ENCODE peak calls at places on chromosomes 5 and 9, in eight cellular contexts. One of them, this sample, is unnamed.

GRCh38 chr9:73038613-73039012 is 85.8 kb upstream of the ALDH1A1 start:
- DNase-seq in uterus: peak; percentile 68
- DNase-seq in A549: no peak
- DNase-seq in HCT116: no peak
- DNase-seq in tibial nerve: peak; percentile 39
- DNase-seq in right lobe of liver: peak; percentile 61
- DNase-seq in breast epithelium: peak; percentile 72
- DNase-seq in HepG2: no peak
- DNase-seq in this sample: no peak

GRCh38 chr9:118271331-118271730 is 567.1 kb downstream of the TLR4 start:
- DNase-seq in uterus: no peak
- DNase-seq in A549: no peak
- DNase-seq in HCT116: no peak
- DNase-seq in tibial nerve: no peak
- DNase-seq in right lobe of liver: no peak
- DNase-seq in breast epithelium: no peak
- DNase-seq in HepG2: no peak
- DNase-seq in this sample: no peak

GRCh38 chr9:134915046-134915930 is 2.4 kb downstream of the FCN1 start:
- DNase-seq in uterus: no peak
- DNase-seq in A549: no peak
- DNase-seq in HCT116: no peak
- DNase-seq in tibial nerve: no peak
- DNase-seq in right lobe of liver: no peak
- DNase-seq in breast epithelium: no peak
- DNase-seq in HepG2: no peak
- DNase-seq in this sample: no peak

GRCh38 chr5:62206150-62206829 is 99.7 kb upstream of the KIF2A start:
- DNase-seq in uterus: no peak
- DNase-seq in A549: peak; percentile 28
- DNase-seq in HCT116: peak; percentile 38
- DNase-seq in tibial nerve: no peak
- DNase-seq in right lobe of liver: no peak
- DNase-seq in breast epithelium: no peak
- DNase-seq in HepG2: peak; percentile 18
- DNase-seq in this sample: no peak

GRCh38 chr9:111994831-111995458 is 98.3 kb downstream of the UGCG start:
- DNase-seq in uterus: no peak
- DNase-seq in A549: no peak
- DNase-seq in HCT116: no peak
- DNase-seq in tibial nerve: no peak
- DNase-seq in right lobe of liver: no peak
- DNase-seq in breast epithelium: no peak
- DNase-seq in HepG2: no peak
- DNase-seq in this sample: no peak

GRCh38 chr5:136730426-136730825 is 365.1 kb upstream of the TRPC7 start:
- DNase-seq in uterus: no peak
- DNase-seq in A549: no peak
- DNase-seq in HCT116: no peak
- DNase-seq in tibial nerve: no peak
- DNase-seq in right lobe of liver: no peak
- DNase-seq in breast epithelium: no peak
- DNase-seq in HepG2: no peak
- DNase-seq in this sample: no peak

GRCh38 chr5:180816608-180817534 is 14.3 kb upstream of the MGAT1 start:
- DNase-seq in uterus: peak; percentile 70
- DNase-seq in A549: no peak
- DNase-seq in HCT116: no peak
- DNase-seq in tibial nerve: no peak
- DNase-seq in right lobe of liver: peak; percentile 67
- DNase-seq in breast epithelium: no peak
- DNase-seq in HepG2: no peak
- DNase-seq in this sample: no peak

GRCh38 chr5:179908528-179908927 is 831 bp upstream of the TBC1D9B start:
- DNase-seq in uterus: no peak
- DNase-seq in A549: no peak
- DNase-seq in HCT116: no peak
- DNase-seq in tibial nerve: no peak
- DNase-seq in right lobe of liver: no peak
- DNase-seq in breast epithelium: no peak
- DNase-seq in HepG2: peak; percentile 32
- DNase-seq in this sample: no peak

GRCh38 chr9:137705906-137706305 is 87.1 kb downstream of the EHMT1 start:
- DNase-seq in uterus: no peak
- DNase-seq in A549: no peak
- DNase-seq in HCT116: no peak
- DNase-seq in tibial nerve: no peak
- DNase-seq in right lobe of liver: no peak
- DNase-seq in breast epithelium: no peak
- DNase-seq in HepG2: no peak
- DNase-seq in this sample: no peak

GRCh38 chr5:88821161-88821560 is 61.8 kb downstream of the MEF2C start:
- DNase-seq in uterus: no peak
- DNase-seq in A549: no peak
- DNase-seq in HCT116: no peak
- DNase-seq in tibial nerve: no peak
- DNase-seq in right lobe of liver: no peak
- DNase-seq in breast epithelium: no peak
- DNase-seq in HepG2: no peak
- DNase-seq in this sample: no peak

GRCh38 chr5:88820581-88820980 is 62.4 kb downstream of the MEF2C start:
- DNase-seq in uterus: no peak
- DNase-seq in A549: no peak
- DNase-seq in HCT116: no peak
- DNase-seq in tibial nerve: no peak
- DNase-seq in right lobe of liver: no peak
- DNase-seq in breast epithelium: no peak
- DNase-seq in HepG2: no peak
- DNase-seq in this sample: no peak

GRCh38 chr5:88823201-88823600 is 59.8 kb downstream of the MEF2C start:
- DNase-seq in uterus: no peak
- DNase-seq in A549: no peak
- DNase-seq in HCT116: no peak
- DNase-seq in tibial nerve: no peak
- DNase-seq in right lobe of liver: no peak
- DNase-seq in breast epithelium: no peak
- DNase-seq in HepG2: no peak
- DNase-seq in this sample: no peak

GRCh38 chr5:88818296-88818695 is 64.7 kb downstream of the MEF2C start:
- DNase-seq in uterus: no peak
- DNase-seq in A549: no peak
- DNase-seq in HCT116: no peak
- DNase-seq in tibial nerve: no peak
- DNase-seq in right lobe of liver: no peak
- DNase-seq in breast epithelium: no peak
- DNase-seq in HepG2: no peak
- DNase-seq in this sample: no peak

DNA sequence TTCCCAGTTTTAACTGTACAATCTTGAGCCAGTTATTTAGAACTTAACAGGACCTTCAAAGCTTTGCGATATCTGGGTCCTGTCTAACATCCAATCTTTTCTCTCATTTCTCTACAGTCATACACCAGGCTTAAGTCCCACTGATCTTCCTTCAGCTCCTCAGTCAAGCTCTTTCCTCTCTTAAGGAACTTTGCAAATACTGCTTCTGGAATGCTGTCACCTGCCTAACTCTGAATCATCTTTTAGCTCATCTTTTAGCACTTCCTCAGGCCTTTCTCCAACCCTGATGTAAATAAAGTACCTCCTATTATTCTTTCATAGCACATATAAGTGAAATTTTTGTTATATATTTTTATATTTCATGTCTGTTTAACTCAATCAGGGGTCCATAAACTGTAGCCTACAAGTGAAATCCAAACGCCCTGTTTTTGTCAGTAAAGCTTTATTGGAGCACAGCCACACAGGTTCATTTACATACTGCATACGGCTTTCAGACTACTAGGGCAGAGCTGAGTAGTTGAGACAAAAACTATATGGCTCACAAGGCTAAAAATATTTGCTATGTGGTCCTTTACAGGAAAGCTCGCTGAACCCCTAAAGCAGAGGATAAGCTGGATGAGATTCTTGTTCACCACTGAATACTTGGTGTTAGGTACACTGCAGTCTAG is 63.5 kb downstream of the MEF2C start:
- DNase-seq in uterus: no peak
- DNase-seq in A549: no peak
- DNase-seq in HCT116: no peak
- DNase-seq in tibial nerve: no peak
- DNase-seq in right lobe of liver: no peak
- DNase-seq in breast epithelium: no peak
- DNase-seq in HepG2: no peak
- DNase-seq in this sample: no peak
- TF ChIP-seq POLR2A in uterus: no peak
- TF ChIP-seq POLR2A in A549: no peak
- TF ChIP-seq POLR2A in HCT116: no peak
- TF ChIP-seq POLR2A in tibial nerve: no peak
- TF ChIP-seq POLR2A in right lobe of liver: no peak
- TF ChIP-seq POLR2A in breast epithelium: no peak
- TF ChIP-seq POLR2A in HepG2: no peak
- TF ChIP-seq POLR2A in this sample: no peak

DNA sequence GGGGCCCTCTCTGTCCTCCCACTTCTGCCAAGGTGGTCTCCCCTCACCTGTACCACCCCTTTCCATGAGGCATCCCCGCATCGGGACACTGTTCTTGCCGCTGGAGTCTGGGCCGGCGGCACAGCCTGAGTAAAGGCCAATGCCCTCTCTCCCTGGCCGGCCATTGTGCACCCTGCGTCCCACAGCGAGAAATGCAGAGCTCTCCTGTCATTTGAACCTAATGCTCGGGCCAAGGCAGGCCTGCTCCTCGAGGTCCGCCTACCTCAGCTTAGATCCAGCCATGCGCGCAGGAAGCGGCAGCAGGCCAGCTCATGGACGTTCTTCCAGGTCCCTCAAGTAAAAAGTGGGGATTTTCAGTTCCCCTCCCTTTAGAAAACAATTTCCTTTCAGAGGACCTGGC is 135.0 kb downstream of the HSD17B3 start:
- DNase-seq in uterus: no peak
- DNase-seq in A549: no peak
- DNase-seq in HCT116: no peak
- DNase-seq in tibial nerve: no peak
- DNase-seq in right lobe of liver: no peak
- DNase-seq in breast epithelium: no peak
- DNase-seq in HepG2: no peak
- DNase-seq in this sample: no peak
- TF ChIP-seq POLR2A in uterus: no peak
- TF ChIP-seq POLR2A in A549: no peak
- TF ChIP-seq POLR2A in HCT116: no peak
- TF ChIP-seq POLR2A in tibial nerve: no peak
- TF ChIP-seq POLR2A in right lobe of liver: no peak
- TF ChIP-seq POLR2A in breast epithelium: no peak
- TF ChIP-seq POLR2A in HepG2: no peak
- TF ChIP-seq POLR2A in this sample: no peak

GRCh38 chr9:35665471-35665818 is 450 bp upstream of the ARHGEF39 start:
- DNase-seq in uterus: peak; percentile 47
- DNase-seq in A549: no peak
- DNase-seq in HCT116: no peak
- DNase-seq in tibial nerve: no peak
- DNase-seq in right lobe of liver: no peak
- DNase-seq in breast epithelium: no peak
- DNase-seq in HepG2: no peak
- DNase-seq in this sample: no peak
- TF ChIP-seq POLR2A in uterus: no peak
- TF ChIP-seq POLR2A in A549: no peak
- TF ChIP-seq POLR2A in HCT116: no peak
- TF ChIP-seq POLR2A in tibial nerve: no peak
- TF ChIP-seq POLR2A in right lobe of liver: no peak
- TF ChIP-seq POLR2A in breast epithelium: no peak
- TF ChIP-seq POLR2A in HepG2: no peak
- TF ChIP-seq POLR2A in this sample: no peak

DNA sequence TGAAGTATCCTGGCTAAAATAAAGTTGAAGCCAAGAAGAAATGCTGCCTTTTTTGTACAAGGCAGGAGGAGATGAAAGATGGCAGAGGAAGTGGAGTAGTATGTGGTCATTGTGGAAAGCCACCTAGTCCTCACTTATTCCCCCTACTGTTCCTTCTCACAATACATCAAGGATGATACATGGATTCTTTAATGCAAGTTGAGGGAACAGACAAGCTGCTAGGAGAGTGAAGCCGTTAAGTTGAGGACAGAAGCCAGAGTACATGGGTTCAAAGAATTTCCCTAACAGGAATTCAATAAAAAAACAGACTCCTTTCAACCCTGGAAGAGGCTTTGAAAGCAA is 73.8 kb downstream of the MRPS27 start:
- DNase-seq in uterus: no peak
- DNase-seq in A549: peak; percentile 17
- DNase-seq in HCT116: no peak
- DNase-seq in tibial nerve: no peak
- DNase-seq in right lobe of liver: no peak
- DNase-seq in breast epithelium: no peak
- DNase-seq in HepG2: no peak
- DNase-seq in this sample: no peak
- TF ChIP-seq POLR2A in uterus: no peak
- TF ChIP-seq POLR2A in A549: no peak
- TF ChIP-seq POLR2A in HCT116: no peak
- TF ChIP-seq POLR2A in tibial nerve: no peak
- TF ChIP-seq POLR2A in right lobe of liver: no peak
- TF ChIP-seq POLR2A in breast epithelium: no peak
- TF ChIP-seq POLR2A in HepG2: no peak
- TF ChIP-seq POLR2A in this sample: no peak

GRCh38 chr5:87110721-87111120 is 157.0 kb upstream of the RASA1 start:
- DNase-seq in uterus: no peak
- DNase-seq in A549: no peak
- DNase-seq in HCT116: no peak
- DNase-seq in tibial nerve: no peak
- DNase-seq in right lobe of liver: no peak
- DNase-seq in breast epithelium: no peak
- DNase-seq in HepG2: no peak
- DNase-seq in this sample: no peak
- TF ChIP-seq POLR2A in uterus: no peak
- TF ChIP-seq POLR2A in A549: no peak
- TF ChIP-seq POLR2A in HCT116: no peak
- TF ChIP-seq POLR2A in tibial nerve: no peak
- TF ChIP-seq POLR2A in right lobe of liver: no peak
- TF ChIP-seq POLR2A in breast epithelium: no peak
- TF ChIP-seq POLR2A in HepG2: no peak
- TF ChIP-seq POLR2A in this sample: no peak

DNA sequence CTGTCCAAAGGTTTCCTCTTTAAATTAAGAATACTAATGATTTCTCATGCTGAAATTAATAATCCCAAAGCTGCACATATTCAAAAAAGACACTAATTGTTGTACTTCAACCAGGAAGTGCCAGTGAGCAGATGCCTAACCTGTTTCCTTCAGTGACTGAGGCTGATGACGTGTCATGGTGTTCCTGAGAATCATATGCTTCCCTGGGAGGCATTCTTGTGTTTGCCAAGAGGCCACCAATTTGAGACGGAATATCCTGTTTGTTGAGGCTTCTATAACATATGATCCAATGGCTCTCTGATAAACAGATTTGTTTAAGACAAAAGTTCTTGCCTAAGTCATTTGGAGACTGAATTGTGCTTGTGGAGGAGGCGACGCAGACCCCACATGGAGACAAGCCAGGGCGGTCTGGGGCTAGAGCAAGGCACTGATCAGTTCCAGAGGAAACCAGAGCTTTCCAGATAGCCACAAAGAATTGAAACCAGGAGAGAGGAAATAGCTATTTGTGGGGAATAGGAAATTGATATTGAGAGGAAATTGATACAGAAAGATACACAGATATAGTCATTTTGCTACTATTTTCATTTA is 66.4 kb upstream of the ZNF608 start:
- DNase-seq in uterus: no peak
- DNase-seq in A549: no peak
- DNase-seq in HCT116: no peak
- DNase-seq in tibial nerve: no peak
- DNase-seq in right lobe of liver: no peak
- DNase-seq in breast epithelium: peak; percentile 31
- DNase-seq in HepG2: no peak
- DNase-seq in this sample: no peak
- TF ChIP-seq POLR2A in uterus: no peak
- TF ChIP-seq POLR2A in A549: no peak
- TF ChIP-seq POLR2A in HCT116: no peak
- TF ChIP-seq POLR2A in tibial nerve: no peak
- TF ChIP-seq POLR2A in right lobe of liver: no peak
- TF ChIP-seq POLR2A in breast epithelium: no peak
- TF ChIP-seq POLR2A in HepG2: no peak
- TF ChIP-seq POLR2A in this sample: no peak

This sample was measured in esophagus squamous epithelium.